ENCODE peak calls at places on chromosomes 7 and 10, in seven cellular contexts. Q is GM04503; K is stimulated activated CD4-positive, alpha-beta T cell treated with anti-CD3 and anti-CD28 coated beads, Interleukin-4, amount 100 ng/mL, for 1 hour; G is AG10803; U is stimulated activated naive B cell treated with anti-CD40 and anti-IgM and Interleukin-4, amounts not matched to agents 10 μg/mL and 1 μg/mL and 100 μg/mL, for 72 hours; D is T follicular helper cell; B is fibroblast of gingiva. X is an unnamed sample.

GRCh38 chr7:143147070-143147469 is 15.2 kb downstream of the PIP start:
- DNase-seq in U (no peak), G (no peak), D (no peak), K (no peak), Q (no peak), B (peak; percentile 44), X (no peak)

GRCh38 chr10:86393858-86394472 is 27.4 kb upstream of the GRID1 start:
- DNase-seq in K (peak; percentile 16), U (no peak), G (no peak), B (no peak), Q (no peak), D (no peak), X (no peak)

GRCh38 chr7:35905555-35905954 is 104.7 kb downstream of the SEPTIN7 start:
- DNase-seq in B (peak; percentile 4), K (no peak), Q (no peak), U (no peak), G (peak; percentile 10), D (no peak), X (peak; percentile 18)

GRCh38 chr7:80614911-80615310 is 23.5 kb upstream of the CD36 start:
- DNase-seq in U (no peak), D (no peak), K (no peak), B (peak; percentile 77), G (peak; percentile 78), Q (peak; percentile 73), X (no peak)

GRCh38 chr7:155361363-155361680 is 63.6 kb downstream of the INSIG1 start:
- DNase-seq in U (no peak), D (no peak), B (no peak), K (no peak), G (no peak), Q (no peak), X (no peak)

GRCh38 chr7:24283559-24283899 is 461 bp upstream of the NPY start:
- DNase-seq in Q (no peak), K (no peak), B (no peak), D (no peak), G (no peak), U (no peak), X (no peak)

GRCh38 chr7:76364198-76364584 is 5.4 kb upstream of the YWHAG start:
- DNase-seq in Q (no peak), D (no peak), G (peak; percentile 75), U (no peak), B (peak; percentile 45), K (no peak), X (no peak)

GRCh38 chr10:70918851-70919530 is 30.6 kb upstream of the PCBD1 start:
- DNase-seq in D (no peak), U (no peak), K (no peak), Q (no peak), B (no peak), G (no peak), X (no peak)

GRCh38 chr7:36597099-36597773 is 127.1 kb downstream of the AOAH start:
- DNase-seq in U (no peak), G (no peak), Q (no peak), K (no peak), B (no peak), D (no peak), X (no peak)

GRCh38 chr7:111697771-111698170 is 135.5 kb upstream of the IMMP2L start:
- DNase-seq in D (no peak), B (no peak), Q (peak; percentile 35), K (no peak), U (no peak), G (no peak), X (no peak)

GRCh38 chr10:26944261-26944882 is 83.6 kb upstream of the ABI1 start:
- DNase-seq in G (no peak), Q (no peak), K (no peak), U (no peak), B (no peak), D (no peak), X (no peak)

GRCh38 chr10:126431816-126432215 is 43.5 kb upstream of the ADAM12 start:
- DNase-seq in U (no peak), B (no peak), K (no peak), G (no peak), Q (no peak), D (no peak), X (no peak)

GRCh38 chr10:123565691-123566660 is 100.2 kb upstream of the GPR26 start:
- DNase-seq in G (no peak), B (no peak), Q (no peak), U (no peak), K (no peak), D (no peak), X (no peak)

GRCh38 chr10:44933117-44933450 is 21.9 kb downstream of the TMEM72 start:
- DNase-seq in K (no peak), U (no peak), D (no peak), Q (no peak), B (no peak), G (no peak), X (no peak)

GRCh38 chr7:83394776-83395175 is 232.1 kb upstream of the PCLO start:
- DNase-seq in Q (no peak), U (no peak), D (no peak), B (no peak), K (no peak), G (no peak), X (no peak)

GRCh38 chr7:3446786-3447185 is 145.7 kb downstream of the SDK1 start:
- DNase-seq in U (no peak), B (peak; percentile 31), D (no peak), K (no peak), G (no peak), Q (no peak), X (no peak)

X was measured in amniotic stem cell.